ENCODE peak calls at places on chromosomes 13 and 19, in four cellular contexts. I, C, W and T are unnamed samples.

GRCh38 chr13:21309542-21310172 is 133.2 kb downstream of the MRPL57 start:
- DNase-seq in I (peak; percentile 41), C (no peak), W (no peak), T (no peak)

GRCh38 chr13:20525601-20526544 is at the start of gene CRYL1:
- DNase-seq in C (peak; percentile 88), W (peak; percentile 57), I (peak; percentile 31), T (peak; percentile 67)

GRCh38 chr13:106318941-106319411 is 216.5 kb downstream of the EFNB2 start:
- DNase-seq in C (no peak), I (no peak), W (no peak), T (no peak)

GRCh38 chr13:72424059-72424458 is 303.4 kb downstream of the MZT1 start:
- DNase-seq in C (no peak), W (no peak), I (no peak), T (no peak)

GRCh38 chr19:58559275-58560006 is 1.0 kb upstream of the UBE2M start:
- DNase-seq in C (peak; percentile 95), W (peak; percentile 84), I (peak; percentile 92), T (peak; percentile 93)

GRCh38 chr19:42397315-42398166 is 7.4 kb upstream of the CNFN start:
- DNase-seq in C (no peak), I (no peak), W (no peak), T (no peak)

GRCh38 chr13:30132623-30133553 is 174.5 kb downstream of the KATNAL1 start:
- DNase-seq in C (peak; percentile 80), I (peak; percentile 80), W (peak; percentile 93), T (peak; percentile 92)

GRCh38 chr13:49112782-49113525 is 107.2 kb upstream of the MLNR start:
- DNase-seq in I (no peak), C (peak; percentile 10), W (no peak), T (no peak)

GRCh38 chr13:111505175-111505777 is 184.8 kb downstream of the TEX29 start:
- DNase-seq in I (peak; percentile 12), C (peak; percentile 49), W (no peak), T (no peak)

GRCh38 chr19:11652056-11652455 is 54.8 kb downstream of the ZNF627 start:
- DNase-seq in W (no peak), I (no peak), C (no peak), T (no peak)

GRCh38 chr19:18310966-18311365 is 11.9 kb downstream of the LSM4 start:
- DNase-seq in I (no peak), W (no peak), C (peak; percentile 11), T (no peak)

GRCh38 chr13:84985860-84986259 is 813.4 kb downstream of the SLITRK6 start:
- DNase-seq in C (no peak), I (no peak), W (no peak), T (no peak)

GRCh38 chr13:23541221-23541620 is 29.0 kb upstream of the TNFRSF19 start:
- DNase-seq in I (no peak), C (no peak), W (no peak), T (no peak)

GRCh38 chr19:16470541-16470910 is 1.2 kb downstream of the EPS15L1 start:
- DNase-seq in I (no peak), C (no peak), W (no peak), T (no peak)

GRCh38 chr19:679418-680286 is 3.5 kb downstream of the FSTL3 start:
- DNase-seq in C (peak; percentile 68), I (no peak), W (no peak), T (peak; percentile 62)

GRCh38 chr13:49587311-49587847 is 2.0 kb upstream of the RCBTB1 start:
- DNase-seq in W (no peak), C (no peak), I (peak; percentile 80), T (no peak)

GRCh38 chr19:2469102-2469914 is 6.6 kb upstream of the GADD45B start:
- DNase-seq in W (no peak), C (peak; percentile 57), I (no peak), T (no peak)

GRCh38 chr13:35953537-35954206 is 177.5 kb downstream of the DCLK1 start:
- DNase-seq in C (peak; percentile 5), W (no peak), I (peak; percentile 12), T (no peak)

GRCh38 chr19:10503002-10503789 is at the start of gene KEAP1:
- DNase-seq in C (peak; percentile 85), I (peak; percentile 18), W (peak; percentile 54), T (no peak)

GRCh38 chr13:94329277-94329676 is 150.2 kb downstream of the DCT start:
- DNase-seq in W (no peak), C (no peak), I (no peak), T (no peak)

GRCh38 chr19:28718909-28719308 is 494.0 kb downstream of the UQCRFS1 start:
- DNase-seq in C (no peak), W (no peak), I (no peak), T (no peak)

GRCh38 chr13:104004572-104004971 is 938.4 kb upstream of the SLC10A2 start:
- DNase-seq in I (no peak), C (no peak), W (no peak), T (no peak)

GRCh38 chr19:43639507-43640423 is at the start of gene CADM4:
- DNase-seq in I (no peak), W (peak; percentile 49), C (peak; percentile 90), T (no peak)

GRCh38 chr13:59450218-59450617 is 713.5 kb downstream of the DIAPH3 start:
- DNase-seq in W (no peak), C (no peak), I (no peak), T (no peak)

GRCh38 chr19:14433454-14434156 is 499 bp downstream of the PKN1 start:
- DNase-seq in C (no peak), I (no peak), W (no peak), T (no peak)
- TF ChIP-seq POLR2A in C (no peak), I (no peak), W (no peak), T (no peak)

DNA sequence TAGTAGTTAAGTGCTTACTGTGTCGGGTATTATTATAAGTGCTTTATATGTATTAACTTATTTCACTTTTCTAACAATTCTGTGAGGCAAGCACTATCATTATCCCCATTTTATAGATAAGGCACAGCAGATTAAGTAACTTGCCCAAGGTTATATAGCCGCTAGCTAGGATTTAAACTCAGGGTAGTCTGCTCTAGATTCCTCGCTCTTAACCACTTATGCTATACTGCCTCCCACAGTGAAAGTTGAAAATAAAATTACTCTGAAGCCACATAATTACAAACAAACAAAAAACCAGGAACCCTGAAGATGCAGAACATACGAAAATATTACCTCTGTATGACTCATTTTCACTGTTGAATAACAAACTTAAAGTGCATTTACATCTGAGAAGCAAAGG is 3.9 kb downstream of the TEX30 start:
- DNase-seq in C (no peak), W (no peak), I (no peak), T (no peak)
- TF ChIP-seq TAF1 in C (no peak), W (no peak), I (no peak), T (no peak)

GRCh38 chr19:40445006-40445312 is 824 bp upstream of the SERTAD3 start:
- DNase-seq in I (no peak), C (no peak), W (no peak), T (no peak)

GRCh38 chr19:40444181-40445005 is at the start of gene SERTAD3:
- DNase-seq in C (peak; percentile 96), W (peak; percentile 93), I (peak; percentile 87), T (peak; percentile 97)

GRCh38 chr19:40443930-40444180 is 280 bp downstream of the SERTAD3 start:
- DNase-seq in I (no peak), C (no peak), W (no peak), T (no peak)

GRCh38 chr19:40445637-40445944 is 1.5 kb upstream of the SERTAD3 start:
- DNase-seq in I (no peak), W (no peak), C (no peak), T (no peak)

DNA sequence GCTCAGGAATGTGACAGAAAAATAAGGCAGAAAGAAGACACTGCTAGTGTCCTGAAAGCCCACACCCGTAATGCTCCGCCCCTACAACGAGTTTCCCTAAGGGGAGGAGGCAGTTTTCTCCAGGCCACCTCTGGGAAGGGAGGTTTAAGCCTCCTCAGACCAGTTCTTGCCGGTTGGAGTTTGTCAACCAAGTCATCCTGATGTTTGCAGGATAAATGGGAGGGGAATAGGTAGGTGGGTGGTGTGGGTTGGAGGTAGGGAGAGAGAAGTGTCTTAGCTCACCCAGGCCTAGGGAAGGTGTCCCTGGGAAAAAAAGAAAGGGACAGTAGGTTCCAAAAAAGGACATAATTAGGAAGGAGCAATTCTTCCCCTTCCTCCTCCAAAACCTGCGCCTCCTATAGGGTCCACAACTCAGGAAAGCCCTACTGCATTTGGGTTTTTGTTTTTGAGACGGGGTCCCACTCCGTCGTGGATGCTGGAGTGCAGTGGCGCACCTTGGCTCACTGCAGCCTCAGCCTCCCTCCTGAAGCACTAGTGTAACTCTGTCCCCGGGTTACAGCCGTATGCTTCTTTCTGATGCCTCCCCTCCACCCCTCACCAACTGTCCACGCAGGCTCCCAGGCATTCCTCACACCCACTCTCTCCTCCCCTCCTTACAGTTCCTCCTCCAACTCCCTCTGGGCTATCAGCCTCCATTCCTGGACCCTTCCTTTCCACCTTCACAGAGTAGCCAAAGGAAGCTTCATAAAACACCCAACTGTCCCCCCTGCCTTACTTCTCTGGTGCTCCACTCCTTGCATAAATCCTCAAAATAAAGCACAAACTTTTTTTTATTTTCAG is 2.0 kb upstream of the SERTAD3 start:
- DNase-seq in I (no peak), C (peak; percentile 57), W (no peak), T (no peak)
- TF ChIP-seq POLR2A in I (no peak), C (peak; percentile 70), W (no peak), T (no peak)

GRCh38 chr13:45876781-45877180 is 25.2 kb upstream of the SIAH3 start:
- DNase-seq in I (no peak), W (no peak), C (no peak), T (no peak)

GRCh38 chr13:45875951-45876350 is 24.4 kb upstream of the SIAH3 start:
- DNase-seq in W (no peak), I (no peak), C (no peak), T (no peak)

GRCh38 chr13:45870232-45870631 is 18.7 kb upstream of the SIAH3 start:
- DNase-seq in C (no peak), I (no peak), W (no peak), T (no peak)

GRCh38 chr13:45872574-45872973 is 21.0 kb upstream of the SIAH3 start:
- DNase-seq in W (no peak), C (no peak), I (no peak), T (no peak)

DNA sequence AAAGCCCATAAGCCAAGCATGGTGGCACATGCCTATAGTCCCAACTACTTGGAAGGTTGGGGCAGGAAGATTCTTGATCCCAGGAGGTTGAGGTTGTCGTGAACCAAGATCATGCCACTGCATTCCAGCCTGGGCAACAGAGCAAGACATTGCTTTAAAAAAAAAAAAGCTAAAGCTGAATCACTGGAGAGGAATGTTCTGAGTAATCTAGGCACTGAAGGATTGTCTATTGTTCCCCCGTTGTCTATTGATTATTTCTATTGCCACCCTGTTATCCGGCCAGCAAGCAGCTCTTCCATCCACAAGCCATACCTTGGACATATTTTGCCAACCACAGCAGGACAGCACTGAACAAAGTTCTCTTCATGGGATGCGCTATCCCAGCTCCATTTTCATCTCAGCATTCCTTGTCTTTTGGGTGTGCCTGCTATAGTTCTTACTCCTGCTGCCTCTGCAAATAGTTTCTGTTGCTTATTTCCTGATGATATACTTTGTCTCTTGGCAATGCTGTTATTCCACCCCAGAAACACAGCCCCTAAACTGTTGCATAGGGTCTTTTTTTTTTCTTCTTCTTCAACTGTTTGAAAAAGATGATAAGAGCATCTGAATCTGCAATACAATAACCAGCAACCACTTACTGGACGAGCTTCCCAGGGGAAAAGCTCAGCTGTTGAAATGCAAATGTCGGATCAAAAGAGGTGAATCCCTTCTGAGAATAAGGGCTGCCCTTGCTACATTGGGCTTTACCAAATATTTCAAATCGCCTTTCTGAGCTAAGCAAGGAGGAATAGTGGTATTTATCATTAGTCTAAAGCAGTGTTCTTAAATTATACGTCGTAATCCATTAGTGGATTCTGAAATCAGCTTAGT is 22.2 kb upstream of the SIAH3 start:
- DNase-seq in I (peak; percentile 5), C (no peak), W (no peak), T (no peak)
- TF ChIP-seq TAF1 in I (no peak), C (no peak), W (no peak), T (no peak)